ENCODE peak calls at places on chromosome 5, in seven cellular contexts. F, J, P, B, U, E and H are unnamed samples.

GRCh38 chr5:174058433-174059122 is 13.1 kb downstream of the NSG2 start:
- DNase-seq in F (no peak), J (no peak), P (no peak), B (no peak), U (no peak), E (no peak), H (no peak)

GRCh38 chr5:38595149-38595725 is 38.8 kb upstream of the LIFR start:
- DNase-seq in F (no peak), J (no peak), P (no peak), B (no peak), U (no peak), E (no peak), H (no peak)

GRCh38 chr5:93677344-93678021 is 63.9 kb downstream of the POU5F2 start:
- DNase-seq in F (no peak), J (peak; percentile 85), P (no peak), B (no peak), U (peak; percentile 21), E (no peak), H (peak; percentile 89)

GRCh38 chr5:78269088-78269703 is 25.3 kb downstream of the AP3B1 start:
- DNase-seq in F (no peak), J (no peak), P (no peak), B (no peak), U (no peak), E (peak; percentile 15), H (no peak)

GRCh38 chr5:79793722-79794121 is 104.1 kb downstream of the CMYA5 start:
- DNase-seq in F (no peak), J (no peak), P (no peak), B (no peak), U (no peak), E (no peak), H (no peak)

GRCh38 chr5:17180957-17181723 is 36.3 kb upstream of the BASP1 start:
- DNase-seq in F (no peak), J (peak; percentile 67), P (no peak), B (no peak), U (no peak), E (no peak), H (no peak)

GRCh38 chr5:176578391-176578808 is 29.3 kb downstream of the CDHR2 start:
- DNase-seq in F (peak; percentile 29), J (no peak), P (peak; percentile 80), B (no peak), U (peak; percentile 62), E (peak; percentile 68), H (no peak)

GRCh38 chr5:73160239-73160671 is 12.7 kb upstream of the TMEM174 start:
- DNase-seq in F (no peak), J (no peak), P (no peak), B (no peak), U (no peak), E (peak; percentile 20), H (no peak)

GRCh38 chr5:13606051-13606450 is 338.4 kb downstream of the DNAH5 start:
- DNase-seq in F (no peak), J (peak; percentile 23), P (no peak), B (no peak), U (no peak), E (no peak), H (no peak)

GRCh38 chr5:36242534-36243144 is 914 bp upstream of the NADK2 start:
- DNase-seq in F (no peak), J (no peak), P (peak; percentile 9), B (no peak), U (peak; percentile 15), E (peak; percentile 12), H (no peak)

GRCh38 chr5:159061186-159061796 is 38.4 kb downstream of the EBF1 start:
- DNase-seq in F (no peak), J (peak; percentile 28), P (no peak), B (no peak), U (no peak), E (no peak), H (peak; percentile 87)

GRCh38 chr5:159724283-159724682 is 192.0 kb upstream of the ADRA1B start:
- DNase-seq in F (no peak), J (no peak), P (no peak), B (no peak), U (no peak), E (no peak), H (no peak)

GRCh38 chr5:151624486-151624885 is 33.4 kb upstream of the FAT2 start:
- DNase-seq in F (no peak), J (no peak), P (no peak), B (no peak), U (no peak), E (no peak), H (no peak)

GRCh38 chr5:134003064-134003956 is 1.5 kb downstream of the VDAC1 start:
- DNase-seq in F (peak; percentile 29), J (no peak), P (no peak), B (no peak), U (no peak), E (no peak), H (no peak)

GRCh38 chr5:172910828-172911627 is 48.2 kb upstream of the RPL26L1 start:
- DNase-seq in F (no peak), J (no peak), P (peak; percentile 67), B (peak; percentile 91), U (peak; percentile 47), E (peak; percentile 56), H (no peak)

GRCh38 chr5:141402553-141403328 is at the start of gene PCDHGA9:
- DNase-seq in F (no peak), J (no peak), P (no peak), B (no peak), U (no peak), E (peak; percentile 68), H (no peak)

GRCh38 chr5:56569051-56569450 is 246.3 kb upstream of the MAP3K1 start:
- DNase-seq in F (no peak), J (no peak), P (no peak), B (no peak), U (no peak), E (no peak), H (no peak)

GRCh38 chr5:4295663-4296339 is 700.2 kb downstream of the IRX1 start:
- DNase-seq in F (no peak), J (no peak), P (no peak), B (no peak), U (peak; percentile 48), E (no peak), H (no peak)

GRCh38 chr5:108735790-108736189 is 11.9 kb upstream of the FER start:
- DNase-seq in F (no peak), J (no peak), P (no peak), B (no peak), U (no peak), E (no peak), H (no peak)

DNA sequence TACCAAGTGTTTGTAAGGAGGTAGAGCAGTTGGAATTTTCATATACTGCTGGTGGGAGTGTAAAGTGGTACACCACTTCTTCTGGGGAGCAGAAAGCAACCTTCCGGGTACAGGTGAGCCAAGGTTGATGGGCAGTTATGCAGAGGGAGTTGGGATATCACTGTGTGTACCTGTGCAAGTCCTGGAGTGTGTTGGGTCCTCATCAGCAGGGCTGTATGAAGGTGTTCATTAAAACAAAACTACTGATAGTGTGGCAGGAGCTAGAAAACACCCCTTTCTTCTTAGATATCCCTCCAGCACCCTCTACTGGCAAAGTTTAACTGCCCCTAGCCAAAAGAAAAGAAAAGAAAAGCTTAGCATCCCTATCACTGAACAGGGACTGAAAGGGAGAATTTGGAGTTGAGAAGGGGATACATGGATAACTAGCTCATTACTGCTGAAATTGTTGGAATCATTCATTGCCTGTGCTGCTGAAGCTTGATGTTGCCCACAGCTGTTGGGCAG is 10.7 kb downstream of the MARCHF6 start:
- DNase-seq in F (no peak), J (no peak), P (no peak), B (no peak), U (no peak), E (no peak), H (no peak)
- TF ChIP-seq CTCF in F (no peak), J (no peak), P (no peak), B (no peak), U (no peak), E (peak; percentile 30), H (peak; percentile 13)

DNA sequence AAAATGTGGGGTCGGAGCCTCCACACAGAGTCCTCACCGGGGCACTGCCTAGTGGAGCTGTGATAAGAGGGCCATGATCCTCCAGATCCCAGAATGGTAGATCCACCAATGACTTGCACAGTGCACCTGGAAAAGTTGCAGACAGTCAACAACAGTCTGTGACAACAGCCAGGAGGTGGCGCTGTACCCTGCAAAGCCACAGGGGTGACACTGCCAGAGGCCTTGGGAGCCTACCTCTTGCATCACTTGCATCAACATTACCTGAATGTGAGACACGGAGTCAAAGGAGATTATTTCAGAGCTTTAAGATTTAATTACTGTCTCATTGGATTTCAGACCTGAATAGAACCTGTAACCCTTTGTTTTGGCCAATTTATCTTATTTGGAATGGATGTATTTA is 614.1 kb upstream of the CDH9 start:
- DNase-seq in F (no peak), J (no peak), P (no peak), B (no peak), U (no peak), E (no peak), H (no peak)
- TF ChIP-seq CTCF in F (no peak), J (peak; percentile 3), P (no peak), B (no peak), U (no peak), E (peak; percentile 28), H (no peak)

GRCh38 chr5:138918680-138919079 is 43.5 kb upstream of the LRRTM2 start:
- DNase-seq in F (no peak), J (no peak), P (no peak), B (no peak), U (no peak), E (no peak), H (no peak)

GRCh38 chr5:138926257-138926656 is 51.1 kb upstream of the LRRTM2 start:
- DNase-seq in F (no peak), J (no peak), P (no peak), B (no peak), U (no peak), E (no peak), H (no peak)

GRCh38 chr5:138920181-138920580 is 45.0 kb upstream of the LRRTM2 start:
- DNase-seq in F (no peak), J (no peak), P (no peak), B (no peak), U (no peak), E (no peak), H (no peak)

GRCh38 chr5:138925090-138925635 is 50.0 kb upstream of the LRRTM2 start:
- DNase-seq in F (no peak), J (no peak), P (no peak), B (no peak), U (no peak), E (no peak), H (no peak)

GRCh38 chr5:138922494-138922893 is 47.4 kb upstream of the LRRTM2 start:
- DNase-seq in F (no peak), J (no peak), P (no peak), B (no peak), U (no peak), E (peak; percentile 67), H (no peak)
- TF ChIP-seq CTCF in F (no peak), J (no peak), P (no peak), B (no peak), U (no peak), E (peak; percentile 31), H (no peak)

DNA sequence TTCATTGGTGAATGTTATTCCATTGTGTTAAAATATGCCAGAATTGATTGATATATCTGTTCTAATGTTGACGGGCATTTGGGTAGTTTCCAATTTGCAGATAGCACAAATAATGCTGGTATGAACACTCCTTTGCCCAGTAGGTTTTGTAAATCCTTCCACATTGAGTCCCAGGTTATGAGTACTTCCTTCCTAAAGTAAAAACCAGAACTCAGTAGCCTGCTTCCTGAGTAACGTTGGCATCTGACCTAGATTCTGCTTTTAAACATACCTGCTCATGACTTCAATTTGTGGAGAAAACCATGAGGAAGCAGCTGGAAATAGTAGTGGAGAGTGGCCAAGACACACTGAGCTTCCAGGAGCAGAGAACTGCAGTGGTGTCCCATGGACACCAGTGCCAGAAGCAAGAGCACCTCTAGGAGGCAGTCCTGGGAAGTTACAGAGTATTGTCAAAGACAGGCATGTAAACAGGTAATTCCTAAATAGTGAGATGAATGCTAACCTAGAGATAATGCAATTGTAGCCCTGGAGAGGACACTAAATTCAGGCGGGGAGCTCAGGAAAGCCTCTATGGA is 24.3 kb upstream of the RASGRF2 start:
- DNase-seq in F (no peak), J (no peak), P (no peak), B (no peak), U (no peak), E (no peak), H (no peak)
- TF ChIP-seq CTCF in F (peak; percentile 11), J (no peak), P (no peak), B (no peak), U (no peak), E (peak; percentile 15), H (no peak)